ENCODE peak calls at places on chromosomes 16 and 17, in five cellular contexts. X is activated CD4-positive, alpha-beta T cell treated with anti-CD3 and anti-CD28 coated beads, Interleukin-2, amount 50 U/mL, for 48 hours; G is activated T-cell treated with anti-CD3 and anti-CD28 coated beads, Interleukin-2, amount 50 U/mL, for 48 hours; J is caudate nucleus; O is esophagus squamous epithelium. K is an unnamed sample.

GRCh38 chr16:78129349-78129748 is 29.9 kb downstream of the WWOX start:
- DNase-seq in J (no peak), G (no peak), O (no peak), X (no peak), K (no peak)

GRCh38 chr17:20072692-20072992 is 63.5 kb downstream of the SPECC1 start:
- DNase-seq in G (no peak), J (no peak), O (no peak), X (no peak), K (no peak)

GRCh38 chr17:1002771-1003555 is 6.0 kb downstream of the TIMM22 start:
- DNase-seq in G (no peak), O (no peak), J (peak), X (no peak), K (no peak)

GRCh38 chr16:50765866-50766265 is 24.0 kb downstream of the CYLD start:
- DNase-seq in G (no peak), J (no peak), O (no peak), X (no peak), K (no peak)

GRCh38 chr16:19245326-19245925 is 40.1 kb upstream of the CLEC19A start:
- DNase-seq in O (no peak), X (no peak), J (no peak), G (no peak), K (no peak)

GRCh38 chr17:9256361-9256943 is 235.1 kb downstream of the NTN1 start:
- DNase-seq in X (no peak), O (no peak), G (no peak), J (no peak), K (no peak)

GRCh38 chr16:47110939-47111338 is 32.8 kb downstream of the NETO2 start:
- DNase-seq in O (no peak), G (no peak), J (no peak), X (no peak), K (no peak)

GRCh38 chr17:38592487-38592886 is 13.3 kb downstream of the SRCIN1 start:
- DNase-seq in X (no peak), O (no peak), J (no peak), G (no peak), K (no peak)